ENCODE peak calls at places on chromosomes 11 and 22, in four cellular contexts. One of them, this sample, is unnamed.

GRCh38 chr11:47271961-47272661 is 2.2 kb downstream of the MADD start:
- DNase-seq in IMR-90: no peak
- DNase-seq in T-helper 1 cell: no peak
- DNase-seq in HTR-8/SVneo: no peak
- DNase-seq in this sample: no peak

GRCh38 chr11:112903310-112903709 is 57.9 kb upstream of the NCAM1 start:
- DNase-seq in T-helper 1 cell: no peak
- DNase-seq in HTR-8/SVneo: no peak
- DNase-seq in IMR-90: no peak
- DNase-seq in this sample: no peak

GRCh38 chr11:925158-925495 is 543 bp upstream of the AP2A2 start:
- DNase-seq in IMR-90: no peak
- DNase-seq in T-helper 1 cell: no peak
- DNase-seq in HTR-8/SVneo: no peak
- DNase-seq in this sample: no peak

GRCh38 chr11:133916790-133917440 is 39.9 kb downstream of the IGSF9B start:
- DNase-seq in HTR-8/SVneo: no peak
- DNase-seq in T-helper 1 cell: no peak
- DNase-seq in IMR-90: no peak
- DNase-seq in this sample: no peak

GRCh38 chr22:42561856-42562255 is 8.1 kb downstream of the SERHL2 start:
- DNase-seq in HTR-8/SVneo: no peak
- DNase-seq in IMR-90: no peak
- DNase-seq in T-helper 1 cell: no peak
- DNase-seq in this sample: no peak

GRCh38 chr11:120120805-120121335 is 17.0 kb downstream of the TRIM29 start:
- DNase-seq in HTR-8/SVneo: no peak
- DNase-seq in IMR-90: no peak
- DNase-seq in T-helper 1 cell: no peak
- DNase-seq in this sample: no peak

GRCh38 chr11:15379483-15379882 is 264.8 kb downstream of the INSC start:
- DNase-seq in T-helper 1 cell: no peak
- DNase-seq in IMR-90: no peak
- DNase-seq in HTR-8/SVneo: no peak
- DNase-seq in this sample: no peak

GRCh38 chr11:27398413-27398780 is 35.4 kb upstream of the CCDC34 start:
- DNase-seq in T-helper 1 cell: no peak
- DNase-seq in HTR-8/SVneo: no peak
- DNase-seq in IMR-90: no peak
- DNase-seq in this sample: no peak

GRCh38 chr11:6611092-6612007 is 666 bp downstream of the TAF10 start:
- DNase-seq in HTR-8/SVneo: no peak
- DNase-seq in T-helper 1 cell: no peak
- DNase-seq in IMR-90: peak
- DNase-seq in this sample: no peak

GRCh38 chr11:75474240-75474639 is 41.2 kb upstream of the KLHL35 start:
- DNase-seq in IMR-90: peak
- DNase-seq in T-helper 1 cell: no peak
- DNase-seq in HTR-8/SVneo: no peak
- DNase-seq in this sample: no peak

GRCh38 chr11:105137286-105137685 is 2.3 kb downstream of the CARD18 start:
- DNase-seq in HTR-8/SVneo: no peak
- DNase-seq in T-helper 1 cell: no peak
- DNase-seq in IMR-90: peak
- DNase-seq in this sample: no peak

GRCh38 chr22:23697031-23697970 is 6.5 kb downstream of the RGL4 start:
- DNase-seq in HTR-8/SVneo: no peak
- DNase-seq in T-helper 1 cell: no peak
- DNase-seq in IMR-90: no peak
- DNase-seq in this sample: no peak

GRCh38 chr11:70487763-70488162 is 89.4 kb downstream of the CTTN start:
- DNase-seq in IMR-90: no peak
- DNase-seq in HTR-8/SVneo: no peak
- DNase-seq in T-helper 1 cell: no peak
- DNase-seq in this sample: no peak

GRCh38 chr11:123020968-123021367 is 39.3 kb upstream of the BSX start:
- DNase-seq in IMR-90: peak
- DNase-seq in T-helper 1 cell: peak
- DNase-seq in HTR-8/SVneo: peak
- DNase-seq in this sample: peak

GRCh38 chr22:46777609-46777970 is 15.1 kb downstream of the TBC1D22A start:
- DNase-seq in T-helper 1 cell: no peak
- DNase-seq in HTR-8/SVneo: no peak
- DNase-seq in IMR-90: no peak
- DNase-seq in this sample: no peak

GRCh38 chr11:9738126-9738525 is 74.2 kb downstream of the SWAP70 start:
- DNase-seq in HTR-8/SVneo: no peak
- DNase-seq in T-helper 1 cell: no peak
- DNase-seq in IMR-90: no peak
- DNase-seq in this sample: no peak

GRCh38 chr11:43119275-43119970 is 192.4 kb upstream of the API5 start:
- DNase-seq in IMR-90: no peak
- DNase-seq in HTR-8/SVneo: no peak
- DNase-seq in T-helper 1 cell: no peak
- DNase-seq in this sample: no peak

GRCh38 chr11:119432484-119433368 is 9.8 kb upstream of the THY1 start:
- DNase-seq in HTR-8/SVneo: peak
- DNase-seq in IMR-90: peak
- DNase-seq in T-helper 1 cell: no peak
- DNase-seq in this sample: no peak

GRCh38 chr11:2913776-2914474 is 15.3 kb downstream of the PHLDA2 start:
- DNase-seq in IMR-90: no peak
- DNase-seq in HTR-8/SVneo: no peak
- DNase-seq in T-helper 1 cell: no peak
- DNase-seq in this sample: no peak

GRCh38 chr11:57155838-57156583 is 25.7 kb upstream of the LRRC55 start:
- DNase-seq in T-helper 1 cell: no peak
- DNase-seq in IMR-90: no peak
- DNase-seq in HTR-8/SVneo: no peak
- DNase-seq in this sample: no peak

This sample was measured in dermis microvascular lymphatic vessel endothelial cell.